ENCODE peak calls at places on chromosomes 13 and 19, in ten cellular contexts. D is stimulated activated CD4-positive, alpha-beta T cell treated with anti-CD3 and anti-CD28 coated beads, Interleukin-4, amount 100 ng/mL, for 24 hours; N is cardiac fibroblast; O is A172; P is posterior vena cava; R is endothelial cell; G is WTC11; Z is GM03348; K is D341Med; I is stromal cell of bone marrow. A is an unnamed sample.

GRCh38 chr13:113448885-113449692 is 4.2 kb downstream of the ADPRHL1 start:
- DNase-seq in D (peak; percentile 76), N (peak; percentile 22), O (no peak), P (peak; percentile 73), R (no peak), G (no peak), Z (peak; percentile 52), K (peak; percentile 84), I (peak; percentile 51), A (no peak)

GRCh38 chr19:18203408-18203862 is 407 bp downstream of the RAB3A start:
- DNase-seq in D (peak; percentile 47), N (no peak), O (no peak), P (peak; percentile 88), R (peak; percentile 18), G (no peak), Z (no peak), K (peak; percentile 59), I (no peak), A (peak; percentile 66)

GRCh38 chr13:21501709-21502108 is 42.6 kb upstream of the ZDHHC20 start:
- DNase-seq in D (no peak), N (no peak), O (no peak), P (no peak), R (no peak), G (peak; percentile 32), Z (no peak), K (no peak), I (no peak), A (peak; percentile 22)

GRCh38 chr19:14577885-14578427 is 4.9 kb upstream of the CLEC17A start:
- DNase-seq in D (peak; percentile 11), N (no peak), O (no peak), P (no peak), R (no peak), G (no peak), Z (no peak), K (peak; percentile 38), I (no peak), A (peak; percentile 32)

GRCh38 chr19:34181111-34181864 is 9.0 kb downstream of the LSM14A start:
- DNase-seq in D (no peak), N (no peak), O (no peak), P (no peak), R (no peak), G (no peak), Z (no peak), K (no peak), I (no peak), A (no peak)

GRCh38 chr13:93951153-93951552 is 528.3 kb downstream of the DCT start:
- DNase-seq in D (no peak), N (peak; percentile 25), O (no peak), P (no peak), R (no peak), G (no peak), Z (peak; percentile 16), K (peak; percentile 17), I (no peak), A (no peak)

GRCh38 chr13:32125221-32125621 is 93.6 kb downstream of the FRY start:
- DNase-seq in D (no peak), N (peak; percentile 69), O (no peak), P (no peak), R (no peak), G (no peak), Z (peak; percentile 34), K (no peak), I (peak; percentile 43), A (no peak)

GRCh38 chr19:33641956-33642498 is 20.3 kb downstream of the CHST8 start:
- DNase-seq in D (no peak), N (no peak), O (no peak), P (peak; percentile 54), R (no peak), G (peak; percentile 7), Z (no peak), K (no peak), I (no peak), A (no peak)

GRCh38 chr13:32309812-32310706 is 5.1 kb downstream of the ZAR1L start:
- DNase-seq in D (peak; percentile 27), N (peak; percentile 82), O (peak; percentile 44), P (no peak), R (peak; percentile 11), G (no peak), Z (peak; percentile 63), K (peak; percentile 47), I (no peak), A (peak; percentile 73)

GRCh38 chr19:44202470-44202869 is 9.9 kb upstream of the ZNF227 start:
- DNase-seq in D (no peak), N (peak; percentile 84), O (peak; percentile 10), P (no peak), R (no peak), G (no peak), Z (no peak), K (no peak), I (peak; percentile 29), A (no peak)

GRCh38 chr19:31312004-31312403 is 37.2 kb downstream of the TSHZ3 start:
- DNase-seq in D (peak; percentile 44), N (peak; percentile 91), O (peak; percentile 40), P (no peak), R (no peak), G (no peak), Z (peak; percentile 80), K (no peak), I (peak; percentile 94), A (no peak)

GRCh38 chr13:43905435-43906031 is 25.8 kb downstream of the LACC1 start:
- DNase-seq in D (peak; percentile 36), N (peak; percentile 82), O (peak; percentile 64), P (no peak), R (peak; percentile 45), G (no peak), Z (peak; percentile 64), K (peak; percentile 30), I (peak; percentile 55), A (peak; percentile 86)

GRCh38 chr19:23203841-23204344 is 46.3 kb downstream of the ZNF724 start:
- DNase-seq in D (no peak), N (peak; percentile 1), O (no peak), P (peak; percentile 82), R (no peak), G (peak; percentile 66), Z (no peak), K (peak; percentile 22), I (no peak), A (peak; percentile 47)

GRCh38 chr13:41960195-41960699 is 662 bp downstream of the VWA8 start:
- DNase-seq in D (no peak), N (peak; percentile 50), O (peak; percentile 11), P (no peak), R (no peak), G (no peak), Z (peak; percentile 56), K (no peak), I (no peak), A (peak; percentile 49)

GRCh38 chr19:12834976-12835757 is 788 bp upstream of the RTBDN start:
- DNase-seq in D (peak; percentile 28), N (peak; percentile 24), O (no peak), P (no peak), R (no peak), G (peak; percentile 74), Z (peak; percentile 48), K (peak; percentile 84), I (no peak), A (peak; percentile 54)

GRCh38 chr13:107864543-107865460 is 350.5 kb downstream of the LIG4 start:
- DNase-seq in D (no peak), N (peak; percentile 66), O (peak; percentile 42), P (no peak), R (peak; percentile 58), G (peak; percentile 35), Z (peak; percentile 43), K (no peak), I (peak; percentile 52), A (peak; percentile 92)

GRCh38 chr13:28531195-28531955 is 36.4 kb upstream of the FLT1 start:
- DNase-seq in D (no peak), N (peak; percentile 33), O (peak; percentile 44), P (peak; percentile 88), R (peak; percentile 81), G (peak; percentile 73), Z (peak; percentile 72), K (peak; percentile 48), I (no peak), A (peak; percentile 85)

GRCh38 chr13:98411617-98412310 is 165.1 kb downstream of the STK24 start:
- DNase-seq in D (peak; percentile 4), N (no peak), O (no peak), P (no peak), R (peak; percentile 49), G (no peak), Z (peak; percentile 26), K (no peak), I (peak; percentile 23), A (peak; percentile 33)

GRCh38 chr19:43524922-43525835 is 1.8 kb downstream of the ETHE1 start:
- DNase-seq in D (peak; percentile 43), N (peak; percentile 55), O (no peak), P (peak; percentile 86), R (peak; percentile 62), G (peak; percentile 62), Z (peak; percentile 73), K (no peak), I (no peak), A (peak; percentile 81)

GRCh38 chr19:55251296-55252081 is 7.3 kb downstream of the PPP6R1 start:
- DNase-seq in D (peak; percentile 49), N (peak; percentile 27), O (peak; percentile 81), P (no peak), R (no peak), G (no peak), Z (no peak), K (no peak), I (no peak), A (no peak)

GRCh38 chr13:45385320-45385719 is 32.9 kb downstream of the SLC25A30 start:
- DNase-seq in D (no peak), N (no peak), O (no peak), P (no peak), R (no peak), G (no peak), Z (no peak), K (no peak), I (no peak), A (no peak)

GRCh38 chr19:10593148-10593547 is 6.0 kb upstream of the AP1M2 start:
- DNase-seq in D (no peak), N (no peak), O (no peak), P (no peak), R (no peak), G (no peak), Z (no peak), K (no peak), I (no peak), A (no peak)